ENCODE peak calls at places on chromosomes 4 and X, in five cellular contexts. Q is fibroblast of lung, S is MM.1S, Z is neural progenitor cell, U is IMR-90. J is an unnamed sample.

GRCh38 chrX:476724-477075 is 90.0 kb upstream of the PPP2R3B start:
- DNase-seq in Q (no peak), S (no peak), Z (no peak), U (no peak), J (no peak)

GRCh38 chr4:112167790-112168189 is 22.5 kb downstream of the FAM241A start:
- DNase-seq in Q (peak), S (peak), Z (no peak), U (peak), J (peak)

GRCh38 chr4:146855761-146856160 is 89.9 kb downstream of the TTC29 start:
- DNase-seq in Q (no peak), S (no peak), Z (no peak), U (no peak), J (no peak)

GRCh38 chrX:17007134-17007768 is 60.8 kb downstream of the REPS2 start:
- DNase-seq in Q (peak), S (no peak), Z (peak), U (no peak), J (peak)

GRCh38 chrX:134801267-134801666 is 143.0 kb upstream of the PLAC1 start:
- DNase-seq in Q (peak), S (no peak), Z (no peak), U (peak), J (no peak)

GRCh38 chrX:22097295-22097694 is 65.2 kb downstream of the PHEX start:
- DNase-seq in Q (peak), S (no peak), Z (no peak), U (peak), J (no peak)

GRCh38 chr4:25903905-25904747 is 9.9 kb upstream of the SMIM20 start:
- DNase-seq in Q (no peak), S (no peak), Z (no peak), U (no peak), J (peak)

GRCh38 chrX:108132034-108132433 is 40.5 kb downstream of the ATG4A start:
- DNase-seq in Q (no peak), S (no peak), Z (no peak), U (no peak), J (no peak)

GRCh38 chrX:120534413-120535205 is 26.2 kb downstream of the CUL4B start:
- DNase-seq in Q (peak), S (no peak), Z (no peak), U (no peak), J (no peak)

GRCh38 chrX:45758738-45759397 is 558.2 kb upstream of the DIPK2B start:
- DNase-seq in Q (peak), S (peak), Z (no peak), U (peak), J (no peak)

GRCh38 chrX:68665502-68665901 is 18.0 kb downstream of the STARD8 start:
- DNase-seq in Q (no peak), S (no peak), Z (no peak), U (no peak), J (no peak)

GRCh38 chrX:675896-676295 is 45.3 kb downstream of the SHOX start:
- DNase-seq in Q (no peak), S (no peak), Z (peak), U (no peak), J (no peak)

GRCh38 chr4:87974856-87975462 is 555 bp upstream of the SPP1 start:
- DNase-seq in Q (peak), S (no peak), Z (no peak), U (peak), J (no peak)

GRCh38 chrX:51144828-51145442 is 187.7 kb upstream of the NUDT10 start:
- DNase-seq in Q (peak), S (peak), Z (peak), U (peak), J (peak)

GRCh38 chr4:113603926-113604325 is 157.6 kb downstream of the CAMK2D start:
- DNase-seq in Q (peak), S (no peak), Z (no peak), U (peak), J (no peak)

GRCh38 chr4:168612435-168613139 is 115.7 kb downstream of the PALLD start:
- DNase-seq in Q (peak), S (no peak), Z (no peak), U (peak), J (no peak)

GRCh38 chrX:68571292-68572256 is 72.7 kb downstream of the YIPF6 start:
- DNase-seq in Q (peak), S (no peak), Z (no peak), U (peak), J (no peak)

GRCh38 chrX:150370589-150371312 is 7.6 kb downstream of the MAMLD1 start:
- DNase-seq in Q (no peak), S (no peak), Z (no peak), U (peak), J (no peak)

GRCh38 chr4:48439988-48440387 is 43.2 kb upstream of the SLC10A4 start:
- DNase-seq in Q (peak), S (no peak), Z (no peak), U (no peak), J (no peak)

GRCh38 chr4:101039367-101039766 is 308.0 kb downstream of the PPP3CA start:
- DNase-seq in Q (no peak), S (no peak), Z (no peak), U (no peak), J (no peak)

GRCh38 chr4:26288308-26288982 is 32.4 kb upstream of the RBPJ start:
- DNase-seq in Q (peak), S (no peak), Z (no peak), U (peak), J (no peak)

GRCh38 chr4:80125252-80126177 is 52.5 kb upstream of the ANTXR2 start:
- DNase-seq in Q (peak), S (peak), Z (no peak), U (peak), J (peak)

DNA sequence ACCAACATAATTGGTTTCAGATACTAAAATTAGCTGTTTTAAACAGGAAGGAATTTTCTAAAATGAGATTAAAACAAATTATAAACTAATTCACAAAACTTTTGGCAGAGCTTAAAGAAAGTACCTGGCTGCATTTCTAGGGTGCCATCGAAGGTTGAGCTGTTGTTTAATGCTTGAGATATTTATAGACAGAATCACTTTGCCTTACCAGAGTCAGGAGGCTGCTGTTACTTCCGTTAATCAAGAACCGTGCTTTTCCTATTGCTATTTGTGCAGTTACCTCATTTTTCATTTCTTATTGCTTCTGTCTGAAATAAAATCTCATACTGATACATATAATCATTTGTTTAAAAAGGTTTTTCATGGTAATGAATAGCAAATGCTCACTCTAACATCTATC is 242.9 kb downstream of the TECRL start:
- DNase-seq in Q (no peak), S (peak), Z (no peak), U (no peak), J (no peak)
- H3K4me2 ChIP-seq in Q (no peak), S (peak), Z (no peak), U (no peak), J (no peak)

DNA sequence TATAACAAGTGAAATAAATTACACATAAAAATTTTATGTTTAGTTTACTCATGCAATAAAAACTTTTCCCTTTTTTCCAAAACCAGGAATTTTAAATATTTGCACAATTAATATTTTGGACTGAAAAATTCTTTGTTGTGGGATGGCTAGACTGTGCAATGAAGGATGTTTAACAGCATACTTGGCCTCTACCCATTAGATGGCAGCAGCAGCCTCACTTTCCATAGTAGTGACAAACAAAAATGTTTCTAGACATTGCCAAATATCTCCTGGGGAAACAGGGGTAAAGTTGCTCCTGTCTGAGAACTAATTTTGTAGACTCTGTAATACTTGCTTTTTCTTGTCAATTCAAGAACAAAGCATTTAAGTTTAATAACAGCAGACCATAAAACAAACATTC is 49.8 kb downstream of the SCLT1 start:
- DNase-seq in Q (peak), S (no peak), Z (no peak), U (peak), J (no peak)
- TF ChIP-seq CTCF in Q (no peak), S (no peak), Z (peak), U (peak), J (peak)

DNA sequence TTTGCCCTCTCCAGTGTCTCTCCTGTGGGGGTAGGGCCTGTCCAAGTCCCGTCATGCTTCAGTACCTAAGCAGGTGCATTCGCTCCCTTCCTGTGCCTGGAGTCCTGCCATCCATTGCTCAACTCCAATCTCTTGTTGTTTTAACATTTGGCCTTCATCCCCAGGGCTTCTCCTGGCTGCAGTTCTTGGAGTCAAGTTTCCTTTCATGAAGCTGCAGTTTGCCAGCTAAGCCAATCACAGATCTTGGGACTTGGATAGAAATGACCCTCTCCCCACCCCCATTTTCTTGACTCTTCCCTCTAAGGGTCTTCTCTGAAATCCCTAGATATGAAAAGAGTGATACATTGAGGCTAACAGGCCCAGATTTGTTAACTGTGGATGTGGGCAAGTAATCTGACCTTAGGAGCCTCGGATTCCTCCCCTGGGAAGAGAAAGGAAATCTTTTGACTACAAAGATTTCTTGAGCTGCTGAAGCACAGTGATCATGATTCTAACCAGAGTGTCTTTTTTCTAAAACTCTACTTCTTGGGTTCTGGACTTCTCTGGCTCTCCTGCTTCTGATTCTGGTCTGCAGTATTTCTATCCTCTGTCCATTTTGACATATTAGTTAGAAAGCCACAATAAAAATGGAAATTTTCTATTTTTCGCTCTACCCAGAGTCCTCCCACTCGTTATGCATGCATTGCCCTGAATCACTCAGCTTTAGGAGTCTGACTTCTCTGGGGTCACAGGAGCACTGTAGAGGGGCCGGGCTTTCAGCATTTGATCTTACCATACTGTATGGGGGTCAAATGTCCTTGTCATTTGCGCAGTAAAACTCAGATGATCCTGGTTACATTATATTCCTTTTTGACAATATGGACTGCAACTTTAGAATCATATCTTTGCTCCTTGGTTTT is 61.0 kb downstream of the CHRNA9 start:
- DNase-seq in Q (peak), S (no peak), Z (peak), U (no peak), J (no peak)
- H3K4me2 ChIP-seq in Q (no peak), S (no peak), Z (peak), U (no peak), J (peak)

GRCh38 chr4:163284304-163284703 is 48.1 kb downstream of the NPY1R start:
- DNase-seq in Q (no peak), S (peak), Z (no peak), U (no peak), J (peak)
- TF ChIP-seq CTCF in Q (no peak), S (no peak), Z (no peak), U (no peak), J (no peak)

GRCh38 chrX:115350696-115351408 is 61.3 kb downstream of the LUZP4 start:
- DNase-seq in Q (no peak), S (no peak), Z (no peak), U (no peak), J (no peak)
- H3K4me2 ChIP-seq in Q (peak), S (no peak), Z (no peak), U (no peak), J (no peak)

DNA sequence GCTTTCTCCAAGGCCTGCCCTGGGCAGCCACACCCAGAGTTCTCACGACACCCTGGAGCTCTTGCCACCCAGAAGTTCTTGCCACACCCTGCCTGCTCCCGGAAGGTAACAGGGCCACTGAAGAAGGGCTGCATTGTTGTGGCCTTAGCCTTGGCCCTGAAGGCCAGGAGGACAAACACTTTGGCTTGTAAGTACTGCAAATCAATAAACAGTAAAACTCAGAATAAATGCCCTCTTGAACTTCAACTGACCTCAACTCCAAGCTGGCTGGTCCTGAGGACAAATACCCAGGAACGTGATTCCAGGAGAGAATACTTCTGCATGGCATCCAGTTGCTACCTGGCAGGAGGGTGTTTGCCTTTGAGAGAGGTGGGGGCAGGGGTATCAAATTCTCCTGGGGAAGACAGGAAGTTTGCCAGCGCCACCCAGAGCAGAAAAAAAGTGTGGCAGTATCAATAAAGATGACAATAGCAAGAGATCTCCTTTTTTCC is 54.1 kb downstream of the TLR10 start:
- DNase-seq in Q (no peak), S (no peak), Z (no peak), U (no peak), J (no peak)
- TF ChIP-seq CTCF in Q (no peak), S (no peak), Z (peak), U (no peak), J (no peak)

DNA sequence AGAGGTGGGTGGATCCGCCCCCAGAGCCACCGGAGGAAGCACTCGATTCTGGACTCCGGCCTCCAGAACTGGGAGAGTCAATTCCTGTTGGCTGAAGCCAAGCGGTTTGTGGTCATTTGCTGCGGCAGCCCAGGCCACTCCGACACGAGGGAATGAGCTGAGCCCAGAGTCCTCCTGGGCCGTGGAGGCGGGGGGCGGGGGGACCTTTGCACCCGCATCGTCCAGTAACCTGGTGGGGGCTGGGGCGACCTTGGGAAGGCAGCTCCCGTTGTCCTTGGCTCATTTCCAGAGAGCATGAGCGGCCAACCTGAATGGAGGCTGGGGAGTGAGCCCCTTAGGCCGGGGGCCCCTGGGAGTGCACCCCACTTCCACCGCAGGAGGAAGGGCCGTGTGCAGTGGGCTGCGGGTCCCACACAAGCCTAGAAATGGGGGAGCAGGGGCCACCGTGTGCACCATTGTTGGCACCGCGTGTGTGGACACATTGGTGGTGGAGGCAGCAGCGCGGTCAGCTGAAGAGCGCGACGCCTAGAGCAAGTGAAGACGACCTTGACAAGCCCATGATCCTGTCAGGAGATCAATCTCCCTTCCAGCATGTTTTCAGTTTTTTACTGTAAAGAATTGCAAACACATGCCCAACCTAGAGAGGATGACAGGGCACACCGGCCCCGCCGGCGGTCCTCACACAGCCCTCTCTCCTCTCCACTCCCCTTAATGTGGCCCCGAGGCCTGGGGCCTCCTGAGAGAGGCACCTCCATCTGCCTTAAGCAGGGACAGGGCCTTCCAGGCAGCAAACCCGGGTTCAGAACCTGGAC is 19.9 kb upstream of the DUSP9 start:
- DNase-seq in Q (no peak), S (no peak), Z (no peak), U (no peak), J (no peak)
- H3K4me2 ChIP-seq in Q (no peak), S (no peak), Z (no peak), U (no peak), J (no peak)

GRCh38 chr4:63302078-63302477 is 1107.2 kb downstream of the TECRL start:
- DNase-seq in Q (no peak), S (no peak), Z (no peak), U (no peak), J (no peak)
- TF ChIP-seq CTCF in Q (no peak), S (no peak), Z (no peak), U (no peak), J (no peak)

GRCh38 chr4:182140547-182140946 is 102.7 kb upstream of the TENM3 start:
- DNase-seq in Q (no peak), S (no peak), Z (no peak), U (no peak), J (no peak)
- H3K4me2 ChIP-seq in Q (no peak), S (no peak), Z (peak), U (no peak), J (no peak)

J was measured in OCI-LY7.